ENCODE peak calls at places on chromosomes 16 and 17, in eight cellular contexts. One of them, this sample, is unnamed.

GRCh38 chr16:81578636-81579413 is 134.2 kb downstream of the CMIP start:
- DNase-seq in CD8-positive, alpha-beta T cell: no peak
- DNase-seq in astrocyte of the hippocampus: no peak
- DNase-seq in small intestine: no peak
- DNase-seq in NCI-H1105: no peak
- DNase-seq in BJ: no peak
- DNase-seq in fibroblast of lung: no peak
- DNase-seq in GM10248: no peak
- DNase-seq in this sample: no peak

GRCh38 chr16:28140788-28141618 is 70.8 kb downstream of the XPO6 start:
- DNase-seq in CD8-positive, alpha-beta T cell: peak
- DNase-seq in astrocyte of the hippocampus: no peak
- DNase-seq in small intestine: peak
- DNase-seq in NCI-H1105: no peak
- DNase-seq in BJ: no peak
- DNase-seq in fibroblast of lung: no peak
- DNase-seq in GM10248: peak
- DNase-seq in this sample: peak

GRCh38 chr17:63601439-63602371 is 1.0 kb downstream of the TACO1 start:
- DNase-seq in CD8-positive, alpha-beta T cell: no peak
- DNase-seq in astrocyte of the hippocampus: peak
- DNase-seq in small intestine: peak
- DNase-seq in NCI-H1105: no peak
- DNase-seq in BJ: no peak
- DNase-seq in fibroblast of lung: peak
- DNase-seq in GM10248: no peak
- DNase-seq in this sample: peak

GRCh38 chr17:35243459-35244204 is 760 bp downstream of the SLFN5 start:
- DNase-seq in CD8-positive, alpha-beta T cell: peak
- DNase-seq in astrocyte of the hippocampus: peak
- DNase-seq in small intestine: peak
- DNase-seq in NCI-H1105: no peak
- DNase-seq in BJ: peak
- DNase-seq in fibroblast of lung: peak
- DNase-seq in GM10248: peak
- DNase-seq in this sample: peak

GRCh38 chr16:47872228-47872627 is 283.6 kb downstream of the ABCC12 start:
- DNase-seq in CD8-positive, alpha-beta T cell: no peak
- DNase-seq in astrocyte of the hippocampus: no peak
- DNase-seq in small intestine: no peak
- DNase-seq in NCI-H1105: no peak
- DNase-seq in BJ: no peak
- DNase-seq in fibroblast of lung: no peak
- DNase-seq in GM10248: no peak
- DNase-seq in this sample: no peak

GRCh38 chr17:43799047-43799446 is 18.8 kb downstream of the CFAP97D1 start:
- DNase-seq in CD8-positive, alpha-beta T cell: no peak
- DNase-seq in astrocyte of the hippocampus: no peak
- DNase-seq in small intestine: no peak
- DNase-seq in NCI-H1105: no peak
- DNase-seq in BJ: no peak
- DNase-seq in fibroblast of lung: no peak
- DNase-seq in GM10248: no peak
- DNase-seq in this sample: no peak

GRCh38 chr17:78329263-78330059 is 30.4 kb downstream of the SOCS3 start:
- DNase-seq in CD8-positive, alpha-beta T cell: peak
- DNase-seq in astrocyte of the hippocampus: peak
- DNase-seq in small intestine: no peak
- DNase-seq in NCI-H1105: no peak
- DNase-seq in BJ: no peak
- DNase-seq in fibroblast of lung: peak
- DNase-seq in GM10248: no peak
- DNase-seq in this sample: no peak

GRCh38 chr17:51000835-51001638 is 119.6 kb downstream of the SPAG9 start:
- DNase-seq in CD8-positive, alpha-beta T cell: peak
- DNase-seq in astrocyte of the hippocampus: peak
- DNase-seq in small intestine: peak
- DNase-seq in NCI-H1105: peak
- DNase-seq in BJ: no peak
- DNase-seq in fibroblast of lung: peak
- DNase-seq in GM10248: peak
- DNase-seq in this sample: no peak

GRCh38 chr17:43018008-43018853 is 4.0 kb downstream of the VAT1 start:
- DNase-seq in CD8-positive, alpha-beta T cell: peak
- DNase-seq in astrocyte of the hippocampus: peak
- DNase-seq in small intestine: no peak
- DNase-seq in NCI-H1105: peak
- DNase-seq in BJ: no peak
- DNase-seq in fibroblast of lung: no peak
- DNase-seq in GM10248: no peak
- DNase-seq in this sample: no peak

GRCh38 chr17:38604479-38605229 is 1.1 kb downstream of the SRCIN1 start:
- DNase-seq in CD8-positive, alpha-beta T cell: peak
- DNase-seq in astrocyte of the hippocampus: no peak
- DNase-seq in small intestine: no peak
- DNase-seq in NCI-H1105: no peak
- DNase-seq in BJ: no peak
- DNase-seq in fibroblast of lung: no peak
- DNase-seq in GM10248: peak
- DNase-seq in this sample: no peak

GRCh38 chr17:3528604-3529511 is 28.8 kb downstream of the TRPV3 start:
- DNase-seq in CD8-positive, alpha-beta T cell: no peak
- DNase-seq in astrocyte of the hippocampus: peak
- DNase-seq in small intestine: peak
- DNase-seq in NCI-H1105: no peak
- DNase-seq in BJ: no peak
- DNase-seq in fibroblast of lung: peak
- DNase-seq in GM10248: no peak
- DNase-seq in this sample: no peak

GRCh38 chr17:72870437-72870985 is 222.0 kb downstream of the SLC39A11 start:
- DNase-seq in CD8-positive, alpha-beta T cell: no peak
- DNase-seq in astrocyte of the hippocampus: no peak
- DNase-seq in small intestine: no peak
- DNase-seq in NCI-H1105: no peak
- DNase-seq in BJ: no peak
- DNase-seq in fibroblast of lung: no peak
- DNase-seq in GM10248: no peak
- DNase-seq in this sample: no peak

GRCh38 chr17:59914274-59914854 is 21.4 kb downstream of the RPS6KB1 start:
- DNase-seq in CD8-positive, alpha-beta T cell: no peak
- DNase-seq in astrocyte of the hippocampus: peak
- DNase-seq in small intestine: peak
- DNase-seq in NCI-H1105: peak
- DNase-seq in BJ: no peak
- DNase-seq in fibroblast of lung: peak
- DNase-seq in GM10248: peak
- DNase-seq in this sample: no peak

GRCh38 chr17:56142781-56143180 is 10.5 kb upstream of the ANKFN1 start:
- DNase-seq in CD8-positive, alpha-beta T cell: no peak
- DNase-seq in astrocyte of the hippocampus: peak
- DNase-seq in small intestine: no peak
- DNase-seq in NCI-H1105: no peak
- DNase-seq in BJ: no peak
- DNase-seq in fibroblast of lung: peak
- DNase-seq in GM10248: no peak
- DNase-seq in this sample: no peak

GRCh38 chr16:7548796-7549318 is 216.2 kb downstream of the RBFOX1 start:
- DNase-seq in CD8-positive, alpha-beta T cell: no peak
- DNase-seq in astrocyte of the hippocampus: no peak
- DNase-seq in small intestine: no peak
- DNase-seq in NCI-H1105: no peak
- DNase-seq in BJ: no peak
- DNase-seq in fibroblast of lung: no peak
- DNase-seq in GM10248: no peak
- DNase-seq in this sample: no peak

GRCh38 chr16:19769239-19769638 is 51.2 kb downstream of the IQCK start:
- DNase-seq in CD8-positive, alpha-beta T cell: no peak
- DNase-seq in astrocyte of the hippocampus: no peak
- DNase-seq in small intestine: no peak
- DNase-seq in NCI-H1105: no peak
- DNase-seq in BJ: no peak
- DNase-seq in fibroblast of lung: no peak
- DNase-seq in GM10248: no peak
- DNase-seq in this sample: no peak

GRCh38 chr16:81551141-81551808 is 106.7 kb downstream of the CMIP start:
- DNase-seq in CD8-positive, alpha-beta T cell: no peak
- DNase-seq in astrocyte of the hippocampus: peak
- DNase-seq in small intestine: no peak
- DNase-seq in NCI-H1105: no peak
- DNase-seq in BJ: no peak
- DNase-seq in fibroblast of lung: peak
- DNase-seq in GM10248: peak
- DNase-seq in this sample: no peak

GRCh38 chr17:66807182-66807581 is 27.7 kb upstream of the CACNG5 start:
- DNase-seq in CD8-positive, alpha-beta T cell: no peak
- DNase-seq in astrocyte of the hippocampus: no peak
- DNase-seq in small intestine: no peak
- DNase-seq in NCI-H1105: peak
- DNase-seq in BJ: no peak
- DNase-seq in fibroblast of lung: no peak
- DNase-seq in GM10248: no peak
- DNase-seq in this sample: no peak

GRCh38 chr16:23694707-23695373 is 16.2 kb downstream of the PLK1 start:
- DNase-seq in CD8-positive, alpha-beta T cell: no peak
- DNase-seq in astrocyte of the hippocampus: peak
- DNase-seq in small intestine: no peak
- DNase-seq in NCI-H1105: no peak
- DNase-seq in BJ: no peak
- DNase-seq in fibroblast of lung: peak
- DNase-seq in GM10248: no peak
- DNase-seq in this sample: no peak

GRCh38 chr17:83189673-83190385 is 110.4 kb downstream of the METRNL start:
- DNase-seq in CD8-positive, alpha-beta T cell: no peak
- DNase-seq in astrocyte of the hippocampus: peak
- DNase-seq in small intestine: no peak
- DNase-seq in NCI-H1105: no peak
- DNase-seq in BJ: peak
- DNase-seq in fibroblast of lung: peak
- DNase-seq in GM10248: no peak
- DNase-seq in this sample: no peak

GRCh38 chr17:5419959-5420653 is at the start of gene RPAIN:
- DNase-seq in CD8-positive, alpha-beta T cell: peak
- DNase-seq in astrocyte of the hippocampus: peak
- DNase-seq in small intestine: peak
- DNase-seq in NCI-H1105: peak
- DNase-seq in BJ: no peak
- DNase-seq in fibroblast of lung: no peak
- DNase-seq in GM10248: peak
- DNase-seq in this sample: peak

GRCh38 chr16:51407199-51407598 is 256.1 kb upstream of the SALL1 start:
- DNase-seq in CD8-positive, alpha-beta T cell: no peak
- DNase-seq in astrocyte of the hippocampus: peak
- DNase-seq in small intestine: no peak
- DNase-seq in NCI-H1105: no peak
- DNase-seq in BJ: no peak
- DNase-seq in fibroblast of lung: peak
- DNase-seq in GM10248: no peak
- DNase-seq in this sample: no peak

GRCh38 chr17:82380860-82381702 is 9.5 kb downstream of the UTS2R start:
- DNase-seq in CD8-positive, alpha-beta T cell: no peak
- DNase-seq in astrocyte of the hippocampus: no peak
- DNase-seq in small intestine: peak
- DNase-seq in NCI-H1105: no peak
- DNase-seq in BJ: no peak
- DNase-seq in fibroblast of lung: no peak
- DNase-seq in GM10248: no peak
- DNase-seq in this sample: no peak

GRCh38 chr17:75589919-75590303 is 2.3 kb downstream of the MYO15B start:
- DNase-seq in CD8-positive, alpha-beta T cell: no peak
- DNase-seq in astrocyte of the hippocampus: no peak
- DNase-seq in small intestine: no peak
- DNase-seq in NCI-H1105: peak
- DNase-seq in BJ: no peak
- DNase-seq in fibroblast of lung: no peak
- DNase-seq in GM10248: no peak
- DNase-seq in this sample: peak

GRCh38 chr16:23147666-23148065 is 1.6 kb downstream of the USP31 start:
- DNase-seq in CD8-positive, alpha-beta T cell: no peak
- DNase-seq in astrocyte of the hippocampus: no peak
- DNase-seq in small intestine: no peak
- DNase-seq in NCI-H1105: no peak
- DNase-seq in BJ: no peak
- DNase-seq in fibroblast of lung: no peak
- DNase-seq in GM10248: no peak
- DNase-seq in this sample: no peak

GRCh38 chr17:65222216-65222738 is 85.1 kb downstream of the RGS9 start:
- DNase-seq in CD8-positive, alpha-beta T cell: no peak
- DNase-seq in astrocyte of the hippocampus: no peak
- DNase-seq in small intestine: no peak
- DNase-seq in NCI-H1105: no peak
- DNase-seq in BJ: no peak
- DNase-seq in fibroblast of lung: peak
- DNase-seq in GM10248: no peak
- DNase-seq in this sample: no peak

GRCh38 chr17:27398691-27399090 is 57.6 kb upstream of the KSR1 start:
- DNase-seq in CD8-positive, alpha-beta T cell: no peak
- DNase-seq in astrocyte of the hippocampus: no peak
- DNase-seq in small intestine: no peak
- DNase-seq in NCI-H1105: no peak
- DNase-seq in BJ: no peak
- DNase-seq in fibroblast of lung: no peak
- DNase-seq in GM10248: no peak
- DNase-seq in this sample: no peak

This sample was measured in transverse colon.